ENCODE peak calls at places on chromosomes 11 and 22, in five cellular contexts. One of them, this sample, is unnamed.

GRCh38 chr22:45425101-45425500 is 11.6 kb downstream of the RIBC2 start:
- DNase-seq in CD4-positive, alpha-beta T cell: no peak
- DNase-seq in GM23338: no peak
- DNase-seq in CD8-positive, alpha-beta T cell: no peak
- DNase-seq in GM10248: no peak
- DNase-seq in this sample: no peak

GRCh38 chr22:32836286-32836859 is 34.9 kb downstream of the TIMP3 start:
- DNase-seq in CD4-positive, alpha-beta T cell: no peak
- DNase-seq in GM23338: peak; percentile 68
- DNase-seq in CD8-positive, alpha-beta T cell: no peak
- DNase-seq in GM10248: peak; percentile 37
- DNase-seq in this sample: no peak

GRCh38 chr22:20997536-20998257 is 4.2 kb downstream of the THAP7 start:
- DNase-seq in CD4-positive, alpha-beta T cell: no peak
- DNase-seq in GM23338: no peak
- DNase-seq in CD8-positive, alpha-beta T cell: no peak
- DNase-seq in GM10248: no peak
- DNase-seq in this sample: no peak

GRCh38 chr11:93444671-93445073 is 98.5 kb downstream of the SMCO4 start:
- DNase-seq in CD4-positive, alpha-beta T cell: peak; percentile 25
- DNase-seq in GM23338: peak; percentile 88
- DNase-seq in CD8-positive, alpha-beta T cell: peak; percentile 62
- DNase-seq in GM10248: no peak
- DNase-seq in this sample: no peak

GRCh38 chr11:77361184-77361583 is 59.7 kb upstream of the GDPD4 start:
- DNase-seq in CD4-positive, alpha-beta T cell: no peak
- DNase-seq in GM23338: peak; percentile 79
- DNase-seq in CD8-positive, alpha-beta T cell: no peak
- DNase-seq in GM10248: no peak
- DNase-seq in this sample: no peak

GRCh38 chr22:44828193-44828592 is 75.8 kb downstream of the ARHGAP8 start:
- DNase-seq in CD4-positive, alpha-beta T cell: no peak
- DNase-seq in GM23338: peak; percentile 66
- DNase-seq in CD8-positive, alpha-beta T cell: no peak
- DNase-seq in GM10248: peak; percentile 61
- DNase-seq in this sample: no peak

GRCh38 chr11:41978951-41979350 is 519.5 kb upstream of the LRRC4C start:
- DNase-seq in CD4-positive, alpha-beta T cell: no peak
- DNase-seq in GM23338: no peak
- DNase-seq in CD8-positive, alpha-beta T cell: no peak
- DNase-seq in GM10248: no peak
- DNase-seq in this sample: no peak

GRCh38 chr11:10473371-10473770 is 18.3 kb downstream of the AMPD3 start:
- DNase-seq in CD4-positive, alpha-beta T cell: no peak
- DNase-seq in GM23338: peak; percentile 38
- DNase-seq in CD8-positive, alpha-beta T cell: no peak
- DNase-seq in GM10248: no peak
- DNase-seq in this sample: no peak

GRCh38 chr22:22074634-22075381 is 92.2 kb upstream of the TOP3B start:
- DNase-seq in CD4-positive, alpha-beta T cell: no peak
- DNase-seq in GM23338: no peak
- DNase-seq in CD8-positive, alpha-beta T cell: no peak
- DNase-seq in GM10248: no peak
- DNase-seq in this sample: no peak

GRCh38 chr11:133978816-133979215 is 22.0 kb upstream of the IGSF9B start:
- DNase-seq in CD4-positive, alpha-beta T cell: no peak
- DNase-seq in GM23338: no peak
- DNase-seq in CD8-positive, alpha-beta T cell: no peak
- DNase-seq in GM10248: no peak
- DNase-seq in this sample: no peak

GRCh38 chr11:7020183-7020917 is at the start of the genes NLRP14 and ZNF214:
- DNase-seq in CD4-positive, alpha-beta T cell: no peak
- DNase-seq in GM23338: peak; percentile 98
- DNase-seq in CD8-positive, alpha-beta T cell: no peak
- DNase-seq in GM10248: peak; percentile 63
- DNase-seq in this sample: no peak

GRCh38 chr11:110778351-110778750 is 66.1 kb upstream of the ARHGAP20 start:
- DNase-seq in CD4-positive, alpha-beta T cell: no peak
- DNase-seq in GM23338: no peak
- DNase-seq in CD8-positive, alpha-beta T cell: no peak
- DNase-seq in GM10248: no peak
- DNase-seq in this sample: no peak

GRCh38 chr11:121645596-121645995 is 192.8 kb upstream of the SORL1-AS1 start:
- DNase-seq in CD4-positive, alpha-beta T cell: no peak
- DNase-seq in GM23338: no peak
- DNase-seq in CD8-positive, alpha-beta T cell: no peak
- DNase-seq in GM10248: no peak
- DNase-seq in this sample: no peak

GRCh38 chr11:134497586-134497985 is 85.5 kb upstream of the B3GAT1 start:
- DNase-seq in CD4-positive, alpha-beta T cell: no peak
- DNase-seq in GM23338: no peak
- DNase-seq in CD8-positive, alpha-beta T cell: no peak
- DNase-seq in GM10248: no peak
- DNase-seq in this sample: no peak

GRCh38 chr11:18392434-18393321 is 1.7 kb upstream of the LDHA start:
- DNase-seq in CD4-positive, alpha-beta T cell: no peak
- DNase-seq in GM23338: peak; percentile 12
- DNase-seq in CD8-positive, alpha-beta T cell: no peak
- DNase-seq in GM10248: no peak
- DNase-seq in this sample: no peak

GRCh38 chr22:22099833-22100812 is 117.5 kb upstream of the TOP3B start:
- DNase-seq in CD4-positive, alpha-beta T cell: no peak
- DNase-seq in GM23338: peak; percentile 50
- DNase-seq in CD8-positive, alpha-beta T cell: no peak
- DNase-seq in GM10248: no peak
- DNase-seq in this sample: no peak

GRCh38 chr11:7670631-7671030 is 2.7 kb downstream of the CYB5R2 start:
- DNase-seq in CD4-positive, alpha-beta T cell: no peak
- DNase-seq in GM23338: no peak
- DNase-seq in CD8-positive, alpha-beta T cell: no peak
- DNase-seq in GM10248: no peak
- DNase-seq in this sample: no peak

GRCh38 chr11:68048681-68049508 is 10.1 kb downstream of the TCIRG1 start:
- DNase-seq in CD4-positive, alpha-beta T cell: no peak
- DNase-seq in GM23338: no peak
- DNase-seq in CD8-positive, alpha-beta T cell: no peak
- DNase-seq in GM10248: no peak
- DNase-seq in this sample: peak; percentile 11

GRCh38 chr11:17578296-17578695 is 31.2 kb downstream of the OTOG start:
- DNase-seq in CD4-positive, alpha-beta T cell: no peak
- DNase-seq in GM23338: no peak
- DNase-seq in CD8-positive, alpha-beta T cell: no peak
- DNase-seq in GM10248: no peak
- DNase-seq in this sample: no peak

GRCh38 chr11:35664977-35665441 is 2.4 kb downstream of the TRIM44 start:
- DNase-seq in CD4-positive, alpha-beta T cell: no peak
- DNase-seq in GM23338: peak; percentile 15
- DNase-seq in CD8-positive, alpha-beta T cell: no peak
- DNase-seq in GM10248: no peak
- DNase-seq in this sample: no peak

GRCh38 chr11:95375881-95376280 is 144.9 kb upstream of the SESN3 start:
- DNase-seq in CD4-positive, alpha-beta T cell: no peak
- DNase-seq in GM23338: no peak
- DNase-seq in CD8-positive, alpha-beta T cell: no peak
- DNase-seq in GM10248: no peak
- DNase-seq in this sample: no peak

GRCh38 chr11:8765294-8765693 is 82.7 kb downstream of the RPL27A start:
- DNase-seq in CD4-positive, alpha-beta T cell: no peak
- DNase-seq in GM23338: no peak
- DNase-seq in CD8-positive, alpha-beta T cell: no peak
- DNase-seq in GM10248: no peak
- DNase-seq in this sample: no peak

GRCh38 chr11:45412521-45412920 is 126.4 kb upstream of the SYT13 start:
- DNase-seq in CD4-positive, alpha-beta T cell: no peak
- DNase-seq in GM23338: peak; percentile 28
- DNase-seq in CD8-positive, alpha-beta T cell: no peak
- DNase-seq in GM10248: no peak
- DNase-seq in this sample: no peak

GRCh38 chr11:12914401-12914912 is 94.7 kb upstream of the RASSF10 start:
- DNase-seq in CD4-positive, alpha-beta T cell: peak; percentile 1
- DNase-seq in GM23338: peak; percentile 91
- DNase-seq in CD8-positive, alpha-beta T cell: no peak
- DNase-seq in GM10248: peak; percentile 37
- DNase-seq in this sample: peak; percentile 36

GRCh38 chr11:47335733-47336132 is 16.8 kb downstream of the MYBPC3 start:
- DNase-seq in CD4-positive, alpha-beta T cell: no peak
- DNase-seq in GM23338: no peak
- DNase-seq in CD8-positive, alpha-beta T cell: no peak
- DNase-seq in GM10248: no peak
- DNase-seq in this sample: no peak

GRCh38 chr22:19178065-19178658 is 374 bp downstream of the SLC25A1 start:
- DNase-seq in CD4-positive, alpha-beta T cell: peak; percentile 50
- DNase-seq in GM23338: peak; percentile 67
- DNase-seq in CD8-positive, alpha-beta T cell: peak; percentile 59
- DNase-seq in GM10248: peak; percentile 63
- DNase-seq in this sample: no peak

GRCh38 chr22:24289781-24290181 is 19.1 kb downstream of the SPECC1L start:
- DNase-seq in CD4-positive, alpha-beta T cell: no peak
- DNase-seq in GM23338: no peak
- DNase-seq in CD8-positive, alpha-beta T cell: no peak
- DNase-seq in GM10248: peak; percentile 10
- DNase-seq in this sample: no peak

GRCh38 chr22:34236527-34236926 is 316.3 kb upstream of the LARGE1 start:
- DNase-seq in CD4-positive, alpha-beta T cell: no peak
- DNase-seq in GM23338: no peak
- DNase-seq in CD8-positive, alpha-beta T cell: no peak
- DNase-seq in GM10248: no peak
- DNase-seq in this sample: no peak

GRCh38 chr11:82194521-82194920 is 539.1 kb downstream of the FAM181B start:
- DNase-seq in CD4-positive, alpha-beta T cell: no peak
- DNase-seq in GM23338: peak; percentile 24
- DNase-seq in CD8-positive, alpha-beta T cell: no peak
- DNase-seq in GM10248: no peak
- DNase-seq in this sample: no peak

GRCh38 chr11:86396403-86396802 is 21.7 kb downstream of the CCDC81 start:
- DNase-seq in CD4-positive, alpha-beta T cell: no peak
- DNase-seq in GM23338: no peak
- DNase-seq in CD8-positive, alpha-beta T cell: no peak
- DNase-seq in GM10248: no peak
- DNase-seq in this sample: no peak

DNA sequence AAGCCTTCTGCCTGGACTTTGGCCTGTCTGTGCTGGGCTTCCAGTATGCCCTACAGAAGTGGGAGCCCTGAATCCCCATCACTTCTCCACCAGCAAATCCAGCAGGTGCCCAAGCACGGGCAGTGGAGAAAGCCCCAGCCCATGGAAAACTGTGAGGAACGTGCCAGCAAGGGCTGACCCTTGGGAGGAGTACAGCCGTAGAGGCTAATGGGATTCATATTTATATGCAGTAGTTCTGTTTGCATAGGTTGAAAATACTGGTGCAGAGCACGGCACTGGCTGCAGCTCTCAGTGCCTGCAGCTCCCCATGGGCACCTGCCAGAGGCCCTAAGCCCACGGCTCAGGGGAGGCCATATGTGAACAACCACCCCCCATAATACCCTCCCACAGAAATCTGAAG is 10.1 kb downstream of the NAGA start:
- DNase-seq in CD4-positive, alpha-beta T cell: no peak
- DNase-seq in GM23338: no peak
- DNase-seq in CD8-positive, alpha-beta T cell: no peak
- DNase-seq in GM10248: no peak
- DNase-seq in this sample: no peak
- TF ChIP-seq CTCF in CD4-positive, alpha-beta T cell: no peak
- TF ChIP-seq CTCF in GM23338: no peak
- TF ChIP-seq CTCF in CD8-positive, alpha-beta T cell: no peak
- TF ChIP-seq CTCF in GM10248: no peak
- TF ChIP-seq CTCF in this sample: no peak

DNA sequence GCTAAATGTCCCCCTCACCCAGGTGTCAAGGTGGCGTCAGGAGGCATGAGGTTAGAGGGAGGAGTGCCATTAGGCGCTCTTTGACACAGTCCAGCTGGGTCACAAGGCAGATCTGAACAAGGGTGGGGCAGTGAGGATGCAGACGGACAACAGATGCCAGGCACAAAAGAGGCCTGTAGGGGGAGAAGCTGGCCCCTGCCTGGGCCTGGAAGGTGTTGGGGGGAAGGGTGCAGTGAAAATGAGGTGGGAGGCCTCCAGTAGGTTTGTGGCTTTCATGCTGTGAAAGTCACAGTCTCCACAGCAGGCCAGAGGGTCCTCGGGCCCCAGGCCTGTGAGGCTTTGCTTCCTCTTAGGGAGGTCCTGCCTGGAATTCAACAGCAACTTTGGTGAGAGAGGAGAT is 85.0 kb upstream of the PLET1 start:
- DNase-seq in CD4-positive, alpha-beta T cell: no peak
- DNase-seq in GM23338: peak; percentile 49
- DNase-seq in CD8-positive, alpha-beta T cell: no peak
- DNase-seq in GM10248: no peak
- DNase-seq in this sample: no peak
- TF ChIP-seq CTCF in CD4-positive, alpha-beta T cell: no peak
- TF ChIP-seq CTCF in GM23338: peak; percentile 32
- TF ChIP-seq CTCF in CD8-positive, alpha-beta T cell: no peak
- TF ChIP-seq CTCF in GM10248: no peak
- TF ChIP-seq CTCF in this sample: no peak

DNA sequence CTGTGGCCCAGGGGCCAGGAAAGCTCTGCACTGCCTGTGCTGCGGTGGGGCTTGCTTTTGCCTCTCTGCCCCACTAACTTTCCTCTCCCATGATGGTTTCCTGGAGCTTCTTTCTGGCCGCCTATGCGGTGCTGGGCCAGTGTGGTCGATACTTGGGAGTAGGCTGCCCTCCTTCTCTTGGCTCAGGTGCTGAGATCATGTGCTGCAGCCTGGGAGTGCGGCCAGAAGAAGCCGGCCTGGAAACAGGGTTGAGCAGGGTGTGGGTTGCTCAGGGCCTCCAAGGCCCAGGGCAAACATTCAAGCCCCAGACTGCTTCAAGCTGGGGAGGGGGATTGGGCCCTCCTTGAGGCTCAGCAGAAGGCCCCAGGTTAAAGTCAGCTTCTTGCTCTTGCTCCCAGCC is 125.0 kb downstream of the NTM start:
- DNase-seq in CD4-positive, alpha-beta T cell: no peak
- DNase-seq in GM23338: no peak
- DNase-seq in CD8-positive, alpha-beta T cell: no peak
- DNase-seq in GM10248: no peak
- DNase-seq in this sample: no peak
- TF ChIP-seq CTCF in CD4-positive, alpha-beta T cell: no peak
- TF ChIP-seq CTCF in GM23338: no peak
- TF ChIP-seq CTCF in CD8-positive, alpha-beta T cell: no peak
- TF ChIP-seq CTCF in GM10248: no peak
- TF ChIP-seq CTCF in this sample: no peak

DNA sequence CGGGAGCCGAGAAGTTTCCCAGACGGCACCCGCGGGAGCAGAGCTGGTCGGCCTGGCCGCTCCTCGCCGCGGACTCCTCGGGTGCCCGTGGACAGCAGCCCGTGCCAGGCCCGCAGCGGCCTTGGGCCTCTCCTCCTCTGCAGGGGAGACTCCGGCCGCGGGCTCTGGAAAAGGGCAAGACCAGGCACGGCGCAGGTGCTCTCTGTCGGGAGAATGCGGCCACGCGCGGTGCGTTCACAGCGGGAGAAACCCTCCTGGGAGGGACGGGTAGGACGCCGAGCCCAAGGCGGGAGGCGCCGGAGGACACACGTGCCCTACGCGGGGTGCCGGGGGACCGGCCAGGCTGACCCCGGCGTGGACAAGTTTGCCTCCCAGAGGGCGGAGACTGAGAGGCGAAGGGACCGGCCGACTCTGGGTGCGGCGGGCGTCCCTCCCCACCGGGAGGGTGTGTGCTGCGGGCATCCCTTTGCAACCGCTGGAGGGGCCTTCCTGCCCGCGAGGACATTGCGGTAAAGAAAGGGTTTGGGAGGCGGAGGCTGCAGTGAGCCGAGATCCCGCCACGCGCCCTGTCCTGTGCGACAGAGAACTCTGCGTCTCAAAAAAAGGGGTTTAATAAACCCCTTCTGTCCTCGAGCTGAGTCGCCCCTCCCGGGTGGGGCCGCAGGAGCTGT is 2.3 kb downstream of the IFITM1 start:
- DNase-seq in CD4-positive, alpha-beta T cell: peak; percentile 34
- DNase-seq in GM23338: no peak
- DNase-seq in CD8-positive, alpha-beta T cell: peak; percentile 38
- DNase-seq in GM10248: no peak
- DNase-seq in this sample: no peak
- TF ChIP-seq CTCF in CD4-positive, alpha-beta T cell: no peak
- TF ChIP-seq CTCF in GM23338: no peak
- TF ChIP-seq CTCF in CD8-positive, alpha-beta T cell: no peak
- TF ChIP-seq CTCF in GM10248: no peak
- TF ChIP-seq CTCF in this sample: no peak

This sample was measured in D721Med.